ENCODE peak calls at places on chromosomes 4 and X, in six cellular contexts. One of them, this sample, is unnamed.
A peak's percentile ranks its signal among the peaks of the same experiment; 100 is the strongest.

GRCh38 chrX:44344194-44344593 is 722 bp upstream of the EFHC2 start:
- DNase-seq in sciatic nerve: no peak
- DNase-seq in left ventricle myocardium superior: no peak
- DNase-seq in memory B cell: peak; percentile 20
- DNase-seq in adipocyte: no peak
- DNase-seq in mesenteric fat pad: no peak
- DNase-seq in this sample: no peak

GRCh38 chrX:10101269-10101668 is 55.5 kb upstream of the CLCN4 start:
- DNase-seq in adipocyte: no peak
- DNase-seq in sciatic nerve: no peak
- DNase-seq in memory B cell: no peak
- DNase-seq in mesenteric fat pad: no peak
- DNase-seq in left ventricle myocardium superior: no peak
- DNase-seq in this sample: no peak

GRCh38 chrX:85084770-85085393 is 81.2 kb downstream of the APOOL start:
- DNase-seq in memory B cell: no peak
- DNase-seq in mesenteric fat pad: no peak
- DNase-seq in adipocyte: peak; percentile 67
- DNase-seq in sciatic nerve: no peak
- DNase-seq in left ventricle myocardium superior: no peak
- DNase-seq in this sample: no peak

GRCh38 chr4:139665690-139666529 is at the start of gene MGST2:
- DNase-seq in mesenteric fat pad: peak; percentile 91
- DNase-seq in memory B cell: peak; percentile 17
- DNase-seq in sciatic nerve: peak; percentile 81
- DNase-seq in adipocyte: peak; percentile 65
- DNase-seq in left ventricle myocardium superior: peak; percentile 84
- DNase-seq in this sample: no peak

GRCh38 chr4:45442466-45442865 is 681.4 kb downstream of the GABRG1 start:
- DNase-seq in left ventricle myocardium superior: no peak
- DNase-seq in adipocyte: no peak
- DNase-seq in sciatic nerve: no peak
- DNase-seq in memory B cell: no peak
- DNase-seq in mesenteric fat pad: no peak
- DNase-seq in this sample: no peak

GRCh38 chr4:165096776-165097175 is 15.9 kb downstream of the TMEM192 start:
- DNase-seq in mesenteric fat pad: no peak
- DNase-seq in left ventricle myocardium superior: no peak
- DNase-seq in memory B cell: no peak
- DNase-seq in adipocyte: peak; percentile 59
- DNase-seq in sciatic nerve: no peak
- DNase-seq in this sample: no peak

GRCh38 chrX:21798677-21799219 is 40.7 kb upstream of the MBTPS2 start:
- DNase-seq in left ventricle myocardium superior: no peak
- DNase-seq in memory B cell: no peak
- DNase-seq in mesenteric fat pad: no peak
- DNase-seq in adipocyte: no peak
- DNase-seq in sciatic nerve: no peak
- DNase-seq in this sample: no peak

GRCh38 chr4:188372051-188372450 is 232.8 kb downstream of the TRIML1 start:
- DNase-seq in sciatic nerve: no peak
- DNase-seq in mesenteric fat pad: no peak
- DNase-seq in memory B cell: no peak
- DNase-seq in left ventricle myocardium superior: no peak
- DNase-seq in adipocyte: peak; percentile 98
- DNase-seq in this sample: no peak

GRCh38 chr4:6071959-6072720 is 53.9 kb upstream of the C4orf50 start:
- DNase-seq in left ventricle myocardium superior: peak; percentile 61
- DNase-seq in sciatic nerve: no peak
- DNase-seq in adipocyte: no peak
- DNase-seq in mesenteric fat pad: no peak
- DNase-seq in memory B cell: no peak
- DNase-seq in this sample: no peak

GRCh38 chr4:182925298-182925738 is 8.1 kb upstream of the DCTD start:
- DNase-seq in mesenteric fat pad: no peak
- DNase-seq in adipocyte: peak; percentile 72
- DNase-seq in memory B cell: peak; percentile 46
- DNase-seq in sciatic nerve: peak; percentile 73
- DNase-seq in left ventricle myocardium superior: peak; percentile 74
- DNase-seq in this sample: no peak

This sample was measured in osteocyte.